ENCODE peak calls at places on chromosomes 12 and 14, in six cellular contexts. One of them, this sample, is unnamed.

GRCh38 chr12:3271639-3272038 is 194.5 kb downstream of the TSPAN9 start:
- DNase-seq in stimulated activated CD4-positive, alpha-beta T cell treated with anti-CD3 and anti-CD28 coated beads, TNF-alpha, amount 100 ng/mL, for 24 hours: no peak
- DNase-seq in ELR: no peak
- DNase-seq in amygdala: no peak
- DNase-seq in left ventricle myocardium inferior: no peak
- DNase-seq in GM10248: no peak
- DNase-seq in this sample: no peak

GRCh38 chr14:23153891-23154796 is 29.3 kb downstream of the SLC7A8 start:
- DNase-seq in stimulated activated CD4-positive, alpha-beta T cell treated with anti-CD3 and anti-CD28 coated beads, TNF-alpha, amount 100 ng/mL, for 24 hours: no peak
- DNase-seq in ELR: peak
- DNase-seq in amygdala: no peak
- DNase-seq in left ventricle myocardium inferior: peak
- DNase-seq in GM10248: no peak
- DNase-seq in this sample: peak

GRCh38 chr12:121543786-121544185 is 37.0 kb downstream of the KDM2B start:
- DNase-seq in stimulated activated CD4-positive, alpha-beta T cell treated with anti-CD3 and anti-CD28 coated beads, TNF-alpha, amount 100 ng/mL, for 24 hours: no peak
- DNase-seq in ELR: no peak
- DNase-seq in amygdala: no peak
- DNase-seq in left ventricle myocardium inferior: no peak
- DNase-seq in GM10248: no peak
- DNase-seq in this sample: no peak

GRCh38 chr14:23061995-23062394 is 4.7 kb upstream of the CDH24 start:
- DNase-seq in stimulated activated CD4-positive, alpha-beta T cell treated with anti-CD3 and anti-CD28 coated beads, TNF-alpha, amount 100 ng/mL, for 24 hours: no peak
- DNase-seq in ELR: peak
- DNase-seq in amygdala: no peak
- DNase-seq in left ventricle myocardium inferior: no peak
- DNase-seq in GM10248: no peak
- DNase-seq in this sample: no peak

GRCh38 chr14:68673464-68673863 is 119.4 kb downstream of the ZFP36L1 start:
- DNase-seq in stimulated activated CD4-positive, alpha-beta T cell treated with anti-CD3 and anti-CD28 coated beads, TNF-alpha, amount 100 ng/mL, for 24 hours: no peak
- DNase-seq in ELR: no peak
- DNase-seq in amygdala: no peak
- DNase-seq in left ventricle myocardium inferior: no peak
- DNase-seq in GM10248: no peak
- DNase-seq in this sample: no peak

GRCh38 chr12:80553316-80553715 is 109.3 kb downstream of the PTPRQ start:
- DNase-seq in stimulated activated CD4-positive, alpha-beta T cell treated with anti-CD3 and anti-CD28 coated beads, TNF-alpha, amount 100 ng/mL, for 24 hours: no peak
- DNase-seq in ELR: peak
- DNase-seq in amygdala: no peak
- DNase-seq in left ventricle myocardium inferior: no peak
- DNase-seq in GM10248: no peak
- DNase-seq in this sample: no peak

GRCh38 chr12:111546758-111547383 is 52.2 kb downstream of the ATXN2 start:
- DNase-seq in stimulated activated CD4-positive, alpha-beta T cell treated with anti-CD3 and anti-CD28 coated beads, TNF-alpha, amount 100 ng/mL, for 24 hours: peak
- DNase-seq in ELR: peak
- DNase-seq in amygdala: no peak
- DNase-seq in left ventricle myocardium inferior: no peak
- DNase-seq in GM10248: peak
- DNase-seq in this sample: no peak

GRCh38 chr12:3200032-3200617 is 122.9 kb downstream of the TSPAN9 start:
- DNase-seq in stimulated activated CD4-positive, alpha-beta T cell treated with anti-CD3 and anti-CD28 coated beads, TNF-alpha, amount 100 ng/mL, for 24 hours: no peak
- DNase-seq in ELR: peak
- DNase-seq in amygdala: no peak
- DNase-seq in left ventricle myocardium inferior: peak
- DNase-seq in GM10248: no peak
- DNase-seq in this sample: peak

GRCh38 chr12:56230449-56231183 is 765 bp downstream of the SLC39A5 start:
- DNase-seq in stimulated activated CD4-positive, alpha-beta T cell treated with anti-CD3 and anti-CD28 coated beads, TNF-alpha, amount 100 ng/mL, for 24 hours: no peak
- DNase-seq in ELR: no peak
- DNase-seq in amygdala: no peak
- DNase-seq in left ventricle myocardium inferior: no peak
- DNase-seq in GM10248: no peak
- DNase-seq in this sample: peak

GRCh38 chr12:12008931-12009611 is 61.7 kb upstream of the BCL2L14 start:
- DNase-seq in stimulated activated CD4-positive, alpha-beta T cell treated with anti-CD3 and anti-CD28 coated beads, TNF-alpha, amount 100 ng/mL, for 24 hours: no peak
- DNase-seq in ELR: peak
- DNase-seq in amygdala: no peak
- DNase-seq in left ventricle myocardium inferior: no peak
- DNase-seq in GM10248: peak
- DNase-seq in this sample: peak

GRCh38 chr12:100168562-100168961 is 25.9 kb upstream of the BLTP3B start:
- DNase-seq in stimulated activated CD4-positive, alpha-beta T cell treated with anti-CD3 and anti-CD28 coated beads, TNF-alpha, amount 100 ng/mL, for 24 hours: no peak
- DNase-seq in ELR: peak
- DNase-seq in amygdala: no peak
- DNase-seq in left ventricle myocardium inferior: no peak
- DNase-seq in GM10248: no peak
- DNase-seq in this sample: no peak

GRCh38 chr14:38731962-38732361 is 371.1 kb downstream of the SEC23A start:
- DNase-seq in stimulated activated CD4-positive, alpha-beta T cell treated with anti-CD3 and anti-CD28 coated beads, TNF-alpha, amount 100 ng/mL, for 24 hours: no peak
- DNase-seq in ELR: no peak
- DNase-seq in amygdala: no peak
- DNase-seq in left ventricle myocardium inferior: no peak
- DNase-seq in GM10248: no peak
- DNase-seq in this sample: no peak

GRCh38 chr12:110282956-110283817 is 2.1 kb downstream of the ATP2A2 start:
- DNase-seq in stimulated activated CD4-positive, alpha-beta T cell treated with anti-CD3 and anti-CD28 coated beads, TNF-alpha, amount 100 ng/mL, for 24 hours: no peak
- DNase-seq in ELR: no peak
- DNase-seq in amygdala: no peak
- DNase-seq in left ventricle myocardium inferior: no peak
- DNase-seq in GM10248: no peak
- DNase-seq in this sample: no peak

GRCh38 chr12:45415393-45415817 is 199.5 kb downstream of the ANO6 start:
- DNase-seq in stimulated activated CD4-positive, alpha-beta T cell treated with anti-CD3 and anti-CD28 coated beads, TNF-alpha, amount 100 ng/mL, for 24 hours: no peak
- DNase-seq in ELR: peak
- DNase-seq in amygdala: no peak
- DNase-seq in left ventricle myocardium inferior: peak
- DNase-seq in GM10248: peak
- DNase-seq in this sample: no peak

GRCh38 chr12:90828621-90829020 is 126.4 kb downstream of the CCER1 start:
- DNase-seq in stimulated activated CD4-positive, alpha-beta T cell treated with anti-CD3 and anti-CD28 coated beads, TNF-alpha, amount 100 ng/mL, for 24 hours: no peak
- DNase-seq in ELR: no peak
- DNase-seq in amygdala: no peak
- DNase-seq in left ventricle myocardium inferior: no peak
- DNase-seq in GM10248: no peak
- DNase-seq in this sample: no peak

GRCh38 chr12:52009081-52009751 is 2.5 kb downstream of the TAMALIN start:
- DNase-seq in stimulated activated CD4-positive, alpha-beta T cell treated with anti-CD3 and anti-CD28 coated beads, TNF-alpha, amount 100 ng/mL, for 24 hours: no peak
- DNase-seq in ELR: no peak
- DNase-seq in amygdala: no peak
- DNase-seq in left ventricle myocardium inferior: no peak
- DNase-seq in GM10248: no peak
- DNase-seq in this sample: no peak

GRCh38 chr14:68522510-68523325 is 270.1 kb downstream of the ZFP36L1 start:
- DNase-seq in stimulated activated CD4-positive, alpha-beta T cell treated with anti-CD3 and anti-CD28 coated beads, TNF-alpha, amount 100 ng/mL, for 24 hours: no peak
- DNase-seq in ELR: no peak
- DNase-seq in amygdala: no peak
- DNase-seq in left ventricle myocardium inferior: no peak
- DNase-seq in GM10248: no peak
- DNase-seq in this sample: no peak

GRCh38 chr12:3101309-3102022 is 24.3 kb downstream of the TSPAN9 start:
- DNase-seq in stimulated activated CD4-positive, alpha-beta T cell treated with anti-CD3 and anti-CD28 coated beads, TNF-alpha, amount 100 ng/mL, for 24 hours: no peak
- DNase-seq in ELR: no peak
- DNase-seq in amygdala: no peak
- DNase-seq in left ventricle myocardium inferior: no peak
- DNase-seq in GM10248: no peak
- DNase-seq in this sample: no peak

GRCh38 chr12:85866929-85867776 is 6.9 kb upstream of the NTS start:
- DNase-seq in stimulated activated CD4-positive, alpha-beta T cell treated with anti-CD3 and anti-CD28 coated beads, TNF-alpha, amount 100 ng/mL, for 24 hours: no peak
- DNase-seq in ELR: peak
- DNase-seq in amygdala: no peak
- DNase-seq in left ventricle myocardium inferior: no peak
- DNase-seq in GM10248: peak
- DNase-seq in this sample: peak

GRCh38 chr12:17296882-17297281 is 690.9 kb upstream of the LMO3 start:
- DNase-seq in stimulated activated CD4-positive, alpha-beta T cell treated with anti-CD3 and anti-CD28 coated beads, TNF-alpha, amount 100 ng/mL, for 24 hours: no peak
- DNase-seq in ELR: no peak
- DNase-seq in amygdala: no peak
- DNase-seq in left ventricle myocardium inferior: no peak
- DNase-seq in GM10248: no peak
- DNase-seq in this sample: no peak

GRCh38 chr12:112839386-112839972 is 47.9 kb downstream of the RPH3A start:
- DNase-seq in stimulated activated CD4-positive, alpha-beta T cell treated with anti-CD3 and anti-CD28 coated beads, TNF-alpha, amount 100 ng/mL, for 24 hours: no peak
- DNase-seq in ELR: peak
- DNase-seq in amygdala: no peak
- DNase-seq in left ventricle myocardium inferior: no peak
- DNase-seq in GM10248: no peak
- DNase-seq in this sample: peak

GRCh38 chr12:13248956-13249355 is 52.4 kb downstream of the EMP1 start:
- DNase-seq in stimulated activated CD4-positive, alpha-beta T cell treated with anti-CD3 and anti-CD28 coated beads, TNF-alpha, amount 100 ng/mL, for 24 hours: no peak
- DNase-seq in ELR: no peak
- DNase-seq in amygdala: no peak
- DNase-seq in left ventricle myocardium inferior: no peak
- DNase-seq in GM10248: no peak
- DNase-seq in this sample: no peak

GRCh38 chr14:24274101-24274543 is 2.7 kb upstream of the RABGGTA start:
- DNase-seq in stimulated activated CD4-positive, alpha-beta T cell treated with anti-CD3 and anti-CD28 coated beads, TNF-alpha, amount 100 ng/mL, for 24 hours: peak
- DNase-seq in ELR: peak
- DNase-seq in amygdala: no peak
- DNase-seq in left ventricle myocardium inferior: no peak
- DNase-seq in GM10248: peak
- DNase-seq in this sample: peak

GRCh38 chr12:98725481-98726247 is 80.6 kb downstream of the APAF1 start:
- DNase-seq in stimulated activated CD4-positive, alpha-beta T cell treated with anti-CD3 and anti-CD28 coated beads, TNF-alpha, amount 100 ng/mL, for 24 hours: no peak
- DNase-seq in ELR: peak
- DNase-seq in amygdala: peak
- DNase-seq in left ventricle myocardium inferior: no peak
- DNase-seq in GM10248: peak
- DNase-seq in this sample: peak

GRCh38 chr12:85623726-85624125 is 212.5 kb downstream of the RASSF9 start:
- DNase-seq in stimulated activated CD4-positive, alpha-beta T cell treated with anti-CD3 and anti-CD28 coated beads, TNF-alpha, amount 100 ng/mL, for 24 hours: no peak
- DNase-seq in ELR: no peak
- DNase-seq in amygdala: no peak
- DNase-seq in left ventricle myocardium inferior: no peak
- DNase-seq in GM10248: no peak
- DNase-seq in this sample: no peak

GRCh38 chr12:74538491-74539258 is 1.0 kb downstream of the ATXN7L3B start:
- DNase-seq in stimulated activated CD4-positive, alpha-beta T cell treated with anti-CD3 and anti-CD28 coated beads, TNF-alpha, amount 100 ng/mL, for 24 hours: no peak
- DNase-seq in ELR: peak
- DNase-seq in amygdala: no peak
- DNase-seq in left ventricle myocardium inferior: no peak
- DNase-seq in GM10248: peak
- DNase-seq in this sample: no peak

GRCh38 chr12:6476496-6476895 is 6.0 kb upstream of the VAMP1 start:
- DNase-seq in stimulated activated CD4-positive, alpha-beta T cell treated with anti-CD3 and anti-CD28 coated beads, TNF-alpha, amount 100 ng/mL, for 24 hours: no peak
- DNase-seq in ELR: peak
- DNase-seq in amygdala: no peak
- DNase-seq in left ventricle myocardium inferior: no peak
- DNase-seq in GM10248: no peak
- DNase-seq in this sample: no peak

GRCh38 chr14:80919622-80920021 is 21.9 kb downstream of the CEP128 start:
- DNase-seq in stimulated activated CD4-positive, alpha-beta T cell treated with anti-CD3 and anti-CD28 coated beads, TNF-alpha, amount 100 ng/mL, for 24 hours: no peak
- DNase-seq in ELR: no peak
- DNase-seq in amygdala: no peak
- DNase-seq in left ventricle myocardium inferior: no peak
- DNase-seq in GM10248: no peak
- DNase-seq in this sample: no peak

GRCh38 chr12:54601841-54602240 is 13.4 kb upstream of the PPP1R1A start:
- DNase-seq in stimulated activated CD4-positive, alpha-beta T cell treated with anti-CD3 and anti-CD28 coated beads, TNF-alpha, amount 100 ng/mL, for 24 hours: no peak
- DNase-seq in ELR: peak
- DNase-seq in amygdala: no peak
- DNase-seq in left ventricle myocardium inferior: no peak
- DNase-seq in GM10248: no peak
- DNase-seq in this sample: peak

GRCh38 chr14:61281911-61282310 is 773 bp upstream of the TMEM30B start:
- DNase-seq in stimulated activated CD4-positive, alpha-beta T cell treated with anti-CD3 and anti-CD28 coated beads, TNF-alpha, amount 100 ng/mL, for 24 hours: no peak
- DNase-seq in ELR: no peak
- DNase-seq in amygdala: no peak
- DNase-seq in left ventricle myocardium inferior: no peak
- DNase-seq in GM10248: no peak
- DNase-seq in this sample: no peak

GRCh38 chr14:32075636-32076277 is 1.3 kb upstream of the ARHGAP5 start:
- DNase-seq in stimulated activated CD4-positive, alpha-beta T cell treated with anti-CD3 and anti-CD28 coated beads, TNF-alpha, amount 100 ng/mL, for 24 hours: no peak
- DNase-seq in ELR: peak
- DNase-seq in amygdala: peak
- DNase-seq in left ventricle myocardium inferior: peak
- DNase-seq in GM10248: peak
- DNase-seq in this sample: peak

This sample was measured in GM23338.